ENCODE peak calls at places on chromosome 14, in seven cellular contexts. One of them, this sample, is unnamed. For H3K4me1 and H3K27me3, the result is how much of the 10 kb centered on the place peaks cover.

GRCh38 chr14:75527449-75528163 is 5.3 kb downstream of the BATF start:
- DNase-seq in colonic mucosa: no peak
- DNase-seq in mesenchymal stem cell: no peak
- DNase-seq in astrocyte: no peak
- DNase-seq in mesendoderm: no peak
- DNase-seq in fibroblast of lung: no peak
- DNase-seq in neural progenitor cell: no peak
- DNase-seq in this sample: no peak

GRCh38 chr14:33057585-33057984 is 118.9 kb downstream of the NPAS3 start:
- DNase-seq in colonic mucosa: no peak
- DNase-seq in mesenchymal stem cell: no peak
- DNase-seq in astrocyte: no peak
- DNase-seq in mesendoderm: no peak
- DNase-seq in fibroblast of lung: no peak
- DNase-seq in neural progenitor cell: no peak
- DNase-seq in this sample: no peak

GRCh38 chr14:105337966-105338365 is 23.4 kb downstream of the PACS2 start:
- DNase-seq in colonic mucosa: no peak
- DNase-seq in mesenchymal stem cell: no peak
- DNase-seq in astrocyte: no peak
- DNase-seq in mesendoderm: no peak
- DNase-seq in fibroblast of lung: no peak
- DNase-seq in neural progenitor cell: no peak
- DNase-seq in this sample: peak

GRCh38 chr14:105317546-105317945 is 3.0 kb downstream of the PACS2 start:
- DNase-seq in colonic mucosa: no peak
- DNase-seq in mesenchymal stem cell: peak
- DNase-seq in astrocyte: peak
- DNase-seq in mesendoderm: no peak
- DNase-seq in fibroblast of lung: peak
- DNase-seq in neural progenitor cell: no peak
- DNase-seq in this sample: no peak

GRCh38 chr14:23884541-23884904 is 69.0 kb upstream of the DHRS4 start:
- DNase-seq in colonic mucosa: no peak
- DNase-seq in mesenchymal stem cell: no peak
- DNase-seq in astrocyte: no peak
- DNase-seq in mesendoderm: no peak
- DNase-seq in fibroblast of lung: no peak
- DNase-seq in neural progenitor cell: no peak
- DNase-seq in this sample: no peak

GRCh38 chr14:55807059-55807499 is 227.1 kb downstream of the KTN1 start:
- DNase-seq in colonic mucosa: peak
- DNase-seq in mesenchymal stem cell: peak
- DNase-seq in astrocyte: peak
- DNase-seq in mesendoderm: no peak
- DNase-seq in fibroblast of lung: peak
- DNase-seq in neural progenitor cell: no peak
- DNase-seq in this sample: no peak

GRCh38 chr14:102525213-102526143 is 15.9 kb upstream of the ANKRD9 start:
- DNase-seq in colonic mucosa: peak
- DNase-seq in mesenchymal stem cell: peak
- DNase-seq in astrocyte: peak
- DNase-seq in mesendoderm: no peak
- DNase-seq in fibroblast of lung: peak
- DNase-seq in neural progenitor cell: no peak
- DNase-seq in this sample: no peak

GRCh38 chr14:24941719-24942118 is 108.2 kb downstream of the STXBP6 start:
- DNase-seq in colonic mucosa: peak
- DNase-seq in mesenchymal stem cell: no peak
- DNase-seq in astrocyte: no peak
- DNase-seq in mesendoderm: peak
- DNase-seq in fibroblast of lung: no peak
- DNase-seq in neural progenitor cell: no peak
- DNase-seq in this sample: no peak

GRCh38 chr14:52131640-52132320 is 62.9 kb upstream of the NID2 start:
- DNase-seq in colonic mucosa: peak
- DNase-seq in mesenchymal stem cell: peak
- DNase-seq in astrocyte: peak
- DNase-seq in mesendoderm: peak
- DNase-seq in fibroblast of lung: peak
- DNase-seq in neural progenitor cell: peak
- DNase-seq in this sample: peak

GRCh38 chr14:89198544-89199329 is 218.3 kb downstream of the FOXN3 start:
- DNase-seq in colonic mucosa: no peak
- DNase-seq in mesenchymal stem cell: peak
- DNase-seq in astrocyte: no peak
- DNase-seq in mesendoderm: no peak
- DNase-seq in fibroblast of lung: peak
- DNase-seq in neural progenitor cell: no peak
- DNase-seq in this sample: peak

GRCh38 chr14:100292776-100293461 is 13.3 kb downstream of the SLC25A29 start:
- DNase-seq in colonic mucosa: no peak
- DNase-seq in mesenchymal stem cell: no peak
- DNase-seq in astrocyte: no peak
- DNase-seq in mesendoderm: no peak
- DNase-seq in fibroblast of lung: no peak
- DNase-seq in neural progenitor cell: no peak
- DNase-seq in this sample: peak

GRCh38 chr14:63361790-63362189 is 43.1 kb upstream of the GPHB5 start:
- DNase-seq in colonic mucosa: no peak
- DNase-seq in mesenchymal stem cell: no peak
- DNase-seq in astrocyte: no peak
- DNase-seq in mesendoderm: peak
- DNase-seq in fibroblast of lung: no peak
- DNase-seq in neural progenitor cell: no peak
- DNase-seq in this sample: no peak

DNA sequence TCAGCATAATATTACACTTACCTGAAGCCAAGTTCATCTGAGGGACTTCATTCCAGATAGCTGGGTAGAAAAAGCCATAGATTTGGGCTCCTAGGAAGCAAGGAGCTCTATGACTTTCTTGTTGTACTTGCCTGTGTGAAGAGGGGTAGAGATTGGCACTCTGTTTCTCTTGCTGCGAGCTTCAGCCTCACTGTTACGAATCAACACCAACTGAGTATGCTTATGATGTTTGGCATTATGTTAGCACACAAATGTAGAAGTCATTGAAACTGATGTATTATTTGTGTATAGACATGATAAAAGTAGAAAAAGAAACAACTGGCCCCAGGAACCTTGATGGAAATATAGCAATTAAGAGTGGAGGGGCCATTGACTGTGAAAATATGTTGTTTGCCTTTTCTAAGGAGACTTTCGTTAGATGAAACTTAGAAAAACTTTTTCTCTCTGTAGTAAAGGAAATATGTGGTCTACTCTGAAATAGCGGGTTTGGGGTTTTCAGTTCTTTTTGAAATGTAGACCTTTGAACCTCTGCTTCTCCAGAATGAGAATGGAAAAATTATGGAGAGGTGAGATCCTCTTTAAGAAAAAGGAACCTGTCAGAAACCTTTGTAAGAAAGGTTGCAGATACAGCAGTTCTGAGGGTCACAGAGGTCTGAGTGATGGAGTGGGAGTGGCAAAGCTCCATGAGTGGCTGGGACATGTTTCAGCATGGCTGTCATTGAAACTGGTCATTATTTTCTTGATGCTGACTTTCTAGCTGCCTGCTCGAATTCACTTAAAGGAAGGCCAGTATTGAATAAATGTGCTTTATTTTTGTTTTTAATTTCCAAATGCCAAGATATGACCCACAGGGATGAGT is 159.9 kb downstream of the GCH1 start:
- DNase-seq in colonic mucosa: no peak
- DNase-seq in mesenchymal stem cell: no peak
- DNase-seq in astrocyte: no peak
- DNase-seq in mesendoderm: no peak
- DNase-seq in fibroblast of lung: no peak
- DNase-seq in neural progenitor cell: no peak
- DNase-seq in this sample: no peak
- H3K4me1 ChIP-seq in colonic mucosa: under half
- H3K4me1 ChIP-seq in mesenchymal stem cell: under half
- H3K4me1 ChIP-seq in astrocyte: under half
- H3K4me1 ChIP-seq in mesendoderm: under half
- H3K4me1 ChIP-seq in fibroblast of lung: under half
- H3K4me1 ChIP-seq in neural progenitor cell: under half
- H3K4me1 ChIP-seq in this sample: under half

GRCh38 chr14:69844171-69844570 is 35.0 kb upstream of the SMOC1 start:
- DNase-seq in colonic mucosa: no peak
- DNase-seq in mesenchymal stem cell: no peak
- DNase-seq in astrocyte: no peak
- DNase-seq in mesendoderm: no peak
- DNase-seq in fibroblast of lung: no peak
- DNase-seq in neural progenitor cell: no peak
- DNase-seq in this sample: no peak

GRCh38 chr14:69848156-69848555 is 31.1 kb upstream of the SMOC1 start:
- DNase-seq in colonic mucosa: no peak
- DNase-seq in mesenchymal stem cell: no peak
- DNase-seq in astrocyte: no peak
- DNase-seq in mesendoderm: no peak
- DNase-seq in fibroblast of lung: no peak
- DNase-seq in neural progenitor cell: no peak
- DNase-seq in this sample: no peak

GRCh38 chr14:69845787-69846186 is 33.4 kb upstream of the SMOC1 start:
- DNase-seq in colonic mucosa: no peak
- DNase-seq in mesenchymal stem cell: no peak
- DNase-seq in astrocyte: no peak
- DNase-seq in mesendoderm: peak
- DNase-seq in fibroblast of lung: no peak
- DNase-seq in neural progenitor cell: no peak
- DNase-seq in this sample: no peak

GRCh38 chr14:69842671-69843407 is 36.4 kb upstream of the SMOC1 start:
- DNase-seq in colonic mucosa: no peak
- DNase-seq in mesenchymal stem cell: no peak
- DNase-seq in astrocyte: no peak
- DNase-seq in mesendoderm: no peak
- DNase-seq in fibroblast of lung: no peak
- DNase-seq in neural progenitor cell: peak
- DNase-seq in this sample: no peak

GRCh38 chr14:69845050-69845581 is 34.1 kb upstream of the SMOC1 start:
- DNase-seq in colonic mucosa: no peak
- DNase-seq in mesenchymal stem cell: no peak
- DNase-seq in astrocyte: no peak
- DNase-seq in mesendoderm: no peak
- DNase-seq in fibroblast of lung: no peak
- DNase-seq in neural progenitor cell: no peak
- DNase-seq in this sample: no peak
- H3K27me3 ChIP-seq in colonic mucosa: under half
- H3K27me3 ChIP-seq in mesenchymal stem cell: half or more
- H3K27me3 ChIP-seq in astrocyte: under half
- H3K27me3 ChIP-seq in mesendoderm: under half
- H3K27me3 ChIP-seq in fibroblast of lung: under half
- H3K27me3 ChIP-seq in neural progenitor cell: under half
- H3K27me3 ChIP-seq in this sample: under half

GRCh38 chr14:21025374-21026151 is 702 bp upstream of the NDRG2 start:
- DNase-seq in colonic mucosa: peak
- DNase-seq in mesenchymal stem cell: no peak
- DNase-seq in astrocyte: no peak
- DNase-seq in mesendoderm: peak
- DNase-seq in fibroblast of lung: no peak
- DNase-seq in neural progenitor cell: peak
- DNase-seq in this sample: peak
- H3K9ac ChIP-seq in colonic mucosa: peak
- H3K9ac ChIP-seq in mesenchymal stem cell: no peak
- H3K9ac ChIP-seq in astrocyte: peak
- H3K9ac ChIP-seq in mesendoderm: peak
- H3K9ac ChIP-seq in fibroblast of lung: no peak
- H3K9ac ChIP-seq in neural progenitor cell: no peak
- H3K9ac ChIP-seq in this sample: no peak

GRCh38 chr14:22842211-22843122 is 6.1 kb downstream of the MMP14 start:
- DNase-seq in colonic mucosa: no peak
- DNase-seq in mesenchymal stem cell: no peak
- DNase-seq in astrocyte: no peak
- DNase-seq in mesendoderm: no peak
- DNase-seq in fibroblast of lung: no peak
- DNase-seq in neural progenitor cell: no peak
- DNase-seq in this sample: no peak
- H3K4me1 ChIP-seq in colonic mucosa: under half
- H3K4me1 ChIP-seq in mesenchymal stem cell: under half
- H3K4me1 ChIP-seq in astrocyte: under half
- H3K4me1 ChIP-seq in mesendoderm: under half
- H3K4me1 ChIP-seq in fibroblast of lung: under half
- H3K4me1 ChIP-seq in neural progenitor cell: under half
- H3K4me1 ChIP-seq in this sample: under half

DNA sequence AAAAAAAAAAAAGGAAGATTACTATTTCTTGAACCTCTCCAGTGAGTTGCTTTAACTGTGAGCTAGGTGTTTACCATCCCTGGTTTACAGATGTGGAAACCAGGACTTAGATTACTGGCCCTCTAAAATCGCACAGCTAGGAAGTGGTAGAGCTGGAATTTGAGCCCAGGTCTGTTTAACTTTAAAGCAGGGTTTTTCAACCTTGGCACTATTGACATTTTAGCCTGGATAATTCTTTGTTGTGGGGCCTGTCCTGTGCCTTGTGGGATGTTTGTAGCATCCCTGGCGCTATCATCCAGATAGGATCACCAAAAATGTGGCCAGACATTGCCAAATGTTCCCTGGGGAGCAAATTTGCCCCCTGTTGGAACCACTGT is 28.5 kb upstream of the SMOC1 start:
- DNase-seq in colonic mucosa: no peak
- DNase-seq in mesenchymal stem cell: no peak
- DNase-seq in astrocyte: no peak
- DNase-seq in mesendoderm: no peak
- DNase-seq in fibroblast of lung: no peak
- DNase-seq in neural progenitor cell: no peak
- DNase-seq in this sample: no peak
- H3K27me3 ChIP-seq in colonic mucosa: under half
- H3K27me3 ChIP-seq in mesenchymal stem cell: half or more
- H3K27me3 ChIP-seq in astrocyte: under half
- H3K27me3 ChIP-seq in mesendoderm: under half
- H3K27me3 ChIP-seq in fibroblast of lung: under half
- H3K27me3 ChIP-seq in neural progenitor cell: under half
- H3K27me3 ChIP-seq in this sample: under half

GRCh38 chr14:103607822-103608221 is 21.2 kb upstream of the KLC1 start:
- DNase-seq in colonic mucosa: no peak
- DNase-seq in mesenchymal stem cell: no peak
- DNase-seq in astrocyte: no peak
- DNase-seq in mesendoderm: no peak
- DNase-seq in fibroblast of lung: no peak
- DNase-seq in neural progenitor cell: no peak
- DNase-seq in this sample: no peak
- H3K9ac ChIP-seq in colonic mucosa: no peak
- H3K9ac ChIP-seq in mesenchymal stem cell: peak
- H3K9ac ChIP-seq in astrocyte: no peak
- H3K9ac ChIP-seq in mesendoderm: no peak
- H3K9ac ChIP-seq in fibroblast of lung: no peak
- H3K9ac ChIP-seq in neural progenitor cell: no peak
- H3K9ac ChIP-seq in this sample: no peak